ENCODE peak calls at places on chromosomes 16 and 17, in six cellular contexts. W is HCT116, I is PC-3, R is Karpas-422, U is GM23248, G is SK-N-SH. N is an unnamed sample. For H3K9me2, the result is how much of the 10 kb centered on the place peaks cover.

GRCh38 chr16:69176033-69176780 is 10.8 kb upstream of the SNTB2 start:
- DNase-seq in U (peak), G (no peak), W (no peak), I (no peak), R (no peak), N (no peak)

GRCh38 chr17:49359990-49360795 is 1.9 kb downstream of the ZNF652 start:
- DNase-seq in R (no peak), W (no peak), U (peak), I (peak), G (no peak), N (peak)

GRCh38 chr17:19346351-19347255 is 15.9 kb downstream of the B9D1 start:
- DNase-seq in U (peak), G (no peak), I (peak), W (peak), R (peak), N (no peak)

GRCh38 chr17:38868968-38869646 is 751 bp upstream of the LASP1 start:
- DNase-seq in U (peak), W (peak), R (peak), G (peak), I (peak), N (peak)

GRCh38 chr16:85019659-85020245 is 7.8 kb upstream of the KIAA0513 start:
- DNase-seq in R (no peak), G (no peak), W (no peak), I (no peak), U (peak), N (peak)

GRCh38 chr17:82668631-82669099 is 20.4 kb upstream of the WDR45B start:
- DNase-seq in G (peak), U (peak), R (peak), W (peak), I (peak), N (no peak)

GRCh38 chr16:3938471-3938842 is 57.9 kb upstream of the CREBBP start:
- DNase-seq in G (no peak), W (no peak), U (peak), R (no peak), I (no peak), N (no peak)

GRCh38 chr17:19369846-19370492 is 7.4 kb upstream of the B9D1 start:
- DNase-seq in U (no peak), I (no peak), W (no peak), R (no peak), G (no peak), N (no peak)

GRCh38 chr16:57883480-57883879 is 81.2 kb upstream of the KIFC3 start:
- DNase-seq in R (no peak), I (no peak), U (no peak), G (no peak), W (no peak), N (no peak)

GRCh38 chr16:20203277-20203676 is 124.0 kb downstream of the GP2 start:
- DNase-seq in G (no peak), W (no peak), R (no peak), U (no peak), I (no peak), N (no peak)

GRCh38 chr16:26905336-26905735 is 161.4 kb upstream of the C16orf82 start:
- DNase-seq in G (no peak), W (no peak), U (peak), R (no peak), I (no peak), N (no peak)

GRCh38 chr16:11629071-11630030 is 38.9 kb upstream of the SNN start:
- DNase-seq in R (no peak), W (no peak), U (no peak), I (no peak), G (no peak), N (peak)

GRCh38 chr16:27097671-27098275 is 31.0 kb downstream of the C16orf82 start:
- DNase-seq in R (no peak), U (peak), W (no peak), I (no peak), G (no peak), N (no peak)

GRCh38 chr17:76204277-76204676 is 36.0 kb downstream of the RNF157 start:
- DNase-seq in I (peak), U (peak), W (no peak), R (no peak), G (no peak), N (no peak)

GRCh38 chr17:73952498-73953205 is 250.8 kb upstream of the RPL38 start:
- DNase-seq in U (peak), W (no peak), I (no peak), R (no peak), G (peak), N (no peak)

GRCh38 chr17:16491131-16491702 is 776 bp downstream of the LRRC75A start:
- DNase-seq in R (no peak), I (peak), W (no peak), U (no peak), G (peak), N (no peak)

GRCh38 chr17:21425321-21425720 is 49.2 kb downstream of the KCNJ12 start:
- DNase-seq in U (no peak), I (no peak), G (no peak), R (no peak), W (no peak), N (no peak)

GRCh38 chr16:30095166-30096078 is 591 bp downstream of the YPEL3 start:
- DNase-seq in G (no peak), W (no peak), I (no peak), U (peak), R (peak), N (peak)

GRCh38 chr17:29077320-29077719 is 34.4 kb downstream of the PIPOX start:
- DNase-seq in G (no peak), R (no peak), W (no peak), I (no peak), U (no peak), N (no peak)

GRCh38 chr17:39014795-39015545 is 47.8 kb upstream of the FBXO47 start:
- DNase-seq in W (no peak), I (no peak), R (no peak), G (no peak), U (no peak), N (no peak)

GRCh38 chr16:7867831-7868230 is 535.2 kb downstream of the RBFOX1 start:
- DNase-seq in I (no peak), G (no peak), W (no peak), R (no peak), U (no peak), N (no peak)

DNA sequence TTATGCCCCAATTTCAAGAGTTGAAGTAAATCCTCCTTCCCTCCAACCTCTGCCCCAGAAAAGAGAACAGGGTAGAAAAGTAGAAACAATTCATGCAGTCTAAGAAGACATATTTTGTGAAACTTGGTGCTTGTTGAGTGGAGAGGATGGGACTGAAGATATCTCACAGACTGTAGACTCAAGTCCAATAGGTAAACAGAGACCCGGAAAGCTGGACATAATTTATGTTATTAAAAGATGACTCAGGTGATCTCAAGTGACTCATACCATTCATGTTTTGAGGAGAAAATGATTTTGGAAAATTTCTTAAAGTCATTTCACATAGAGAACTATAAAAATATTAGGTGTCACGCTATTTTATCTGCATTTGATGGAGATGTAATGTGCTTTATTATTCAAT is 203.1 kb upstream of the SOX9 start:
- DNase-seq in G (no peak), W (no peak), R (no peak), U (no peak), I (peak), N (no peak)
- H3K9me2 ChIP-seq in G (under half), W (under half), R (under half), U (under half), I (under half), N (under half)

GRCh38 chr16:70381604-70382342 is 35.1 kb downstream of the DDX19A start:
- DNase-seq in R (no peak), W (no peak), G (no peak), U (no peak), I (no peak), N (no peak)

GRCh38 chr16:70378869-70379493 is 32.3 kb downstream of the DDX19A start:
- DNase-seq in U (no peak), G (no peak), I (no peak), R (no peak), W (no peak), N (no peak)

GRCh38 chr16:70377782-70378181 is 31.1 kb downstream of the DDX19A start:
- DNase-seq in W (no peak), R (no peak), G (no peak), U (no peak), I (no peak), N (no peak)

GRCh38 chr16:70380919-70381603 is 34.4 kb downstream of the DDX19A start:
- DNase-seq in W (peak), R (peak), I (peak), U (peak), G (peak), N (peak)

GRCh38 chr16:70380205-70380918 is 33.7 kb downstream of the DDX19A start:
- DNase-seq in U (peak), R (peak), I (peak), G (peak), W (no peak), N (peak)
- H3K9ac ChIP-seq in U (peak), R (peak), I (peak), G (peak), W (peak), N (peak)

GRCh38 chr16:78493573-78493972 is 394.1 kb downstream of the WWOX start:
- DNase-seq in R (no peak), I (no peak), W (no peak), U (no peak), G (no peak), N (no peak)

GRCh38 chr16:78499399-78499798 is 399.9 kb downstream of the WWOX start:
- DNase-seq in U (no peak), R (no peak), W (no peak), I (no peak), G (no peak), N (no peak)

GRCh38 chr16:78494674-78495073 is 395.2 kb downstream of the WWOX start:
- DNase-seq in I (no peak), G (no peak), U (no peak), R (no peak), W (no peak), N (no peak)

GRCh38 chr16:78494105-78494504 is 394.7 kb downstream of the WWOX start:
- DNase-seq in G (no peak), W (no peak), I (no peak), R (no peak), U (no peak), N (no peak)

DNA sequence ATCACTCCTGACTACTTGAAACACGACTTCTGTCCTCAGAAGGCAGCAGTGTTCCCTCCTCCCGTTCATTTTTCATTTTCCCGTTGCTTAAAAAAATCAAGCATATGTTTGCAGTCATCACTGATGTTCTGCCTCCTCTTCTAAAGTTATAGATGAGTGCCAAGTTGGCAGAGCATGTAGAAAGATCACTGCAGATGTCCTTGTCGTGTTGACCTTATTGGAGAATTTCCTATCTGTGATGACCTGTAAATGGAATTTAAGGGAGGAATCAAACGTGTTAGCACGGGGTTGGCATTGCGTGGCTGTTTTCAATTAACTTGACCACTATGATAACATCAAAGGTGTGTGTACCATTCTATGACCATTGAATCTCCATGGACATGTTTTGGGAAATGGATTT is 396.7 kb downstream of the WWOX start:
- DNase-seq in W (no peak), I (no peak), U (no peak), R (no peak), G (no peak), N (no peak)
- H3K9me2 ChIP-seq in W (under half), I (under half), U (under half), R (under half), G (under half), N (under half)

GRCh38 chr17:67293251-67294203 is 48.5 kb upstream of the HELZ start:
- DNase-seq in R (peak), G (peak), U (peak), I (peak), W (peak), N (peak)
- H3K9ac ChIP-seq in R (peak), G (no peak), U (no peak), I (no peak), W (no peak), N (peak)

DNA sequence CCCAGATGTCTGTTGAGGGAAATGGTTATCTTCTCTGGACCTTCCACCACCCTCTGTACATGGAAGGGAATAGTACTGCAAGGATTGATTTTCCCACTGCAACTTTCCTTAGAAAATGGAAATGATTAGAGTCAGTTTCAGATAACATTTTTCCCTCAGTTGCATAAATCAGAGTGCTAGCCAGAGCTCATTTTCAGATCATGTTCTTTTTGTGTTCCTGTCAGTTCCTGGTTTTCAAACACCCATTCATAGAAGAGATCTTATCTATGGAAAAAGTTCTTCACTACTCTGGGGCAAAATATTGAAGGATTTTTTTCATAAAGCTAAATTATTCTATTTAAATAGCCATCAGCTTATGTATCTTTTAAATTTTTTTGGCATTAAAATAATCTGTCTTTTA is 11.7 kb upstream of the COX10 start:
- DNase-seq in U (peak), G (no peak), R (no peak), I (no peak), W (no peak), N (no peak)
- H3K9me2 ChIP-seq in U (under half), G (under half), R (under half), I (under half), W (under half), N (under half)

GRCh38 chr17:44903012-44903685 is 3.9 kb upstream of the EFTUD2 start:
- DNase-seq in I (no peak), U (no peak), W (no peak), R (no peak), G (no peak), N (no peak)

GRCh38 chr17:44906987-44907681 is 7.9 kb upstream of the EFTUD2 start:
- DNase-seq in I (no peak), R (no peak), G (no peak), U (no peak), W (no peak), N (no peak)

GRCh38 chr17:44906010-44906646 is 6.9 kb upstream of the EFTUD2 start:
- DNase-seq in I (peak), U (peak), R (no peak), W (peak), G (no peak), N (no peak)

GRCh38 chr17:44904001-44904984 is 5.0 kb upstream of the EFTUD2 start:
- DNase-seq in R (no peak), W (no peak), I (no peak), U (no peak), G (no peak), N (no peak)

GRCh38 chr17:44905006-44906000 is 6.1 kb upstream of the EFTUD2 start:
- DNase-seq in U (peak), W (no peak), R (no peak), G (peak), I (no peak), N (no peak)
- H3K9ac ChIP-seq in U (peak), W (no peak), R (no peak), G (peak), I (peak), N (no peak)